ENCODE peak calls at places on chromosomes 7 and 10, in five cellular contexts. F is neural progenitor cell, L is CD14-positive monocyte, Q is IMR-90, G is GM10248. O is an unnamed sample.

GRCh38 chr7:44973610-44974401 is 5.0 kb downstream of the MYO1G start:
- DNase-seq in F (peak), L (peak), Q (no peak), G (no peak), O (no peak)

GRCh38 chr10:69479241-69479730 is 28.0 kb downstream of the TSPAN15 start:
- DNase-seq in F (no peak), L (no peak), Q (no peak), G (no peak), O (no peak)

GRCh38 chr10:103852189-103852711 is 3.1 kb downstream of the SH3PXD2A start:
- DNase-seq in F (no peak), L (no peak), Q (peak), G (no peak), O (no peak)

GRCh38 chr10:63711866-63712716 is 190.9 kb downstream of the REEP3 start:
- DNase-seq in F (no peak), L (peak), Q (peak), G (no peak), O (no peak)

GRCh38 chr10:97892961-97893360 is 43.3 kb downstream of the GOLGA7B start:
- DNase-seq in F (no peak), L (no peak), Q (no peak), G (no peak), O (no peak)

GRCh38 chr7:42522227-42522991 is 285.4 kb upstream of the GLI3 start:
- DNase-seq in F (peak), L (no peak), Q (no peak), G (no peak), O (no peak)

GRCh38 chr7:140084972-140085371 is 22.2 kb upstream of the PARP12 start:
- DNase-seq in F (no peak), L (no peak), Q (no peak), G (peak), O (no peak)

GRCh38 chr7:116497708-116498107 is 1.8 kb upstream of the CAV2 start:
- DNase-seq in F (no peak), L (no peak), Q (peak), G (no peak), O (no peak)

GRCh38 chr10:69573056-69573806 is at the start of gene NEUROG3:
- DNase-seq in F (peak), L (no peak), Q (no peak), G (peak), O (peak)

GRCh38 chr10:28135258-28135657 is 136.4 kb upstream of the ODAD2 start:
- DNase-seq in F (no peak), L (no peak), Q (peak), G (no peak), O (no peak)

GRCh38 chr7:36490335-36490940 is 100.8 kb downstream of the ANLN start:
- DNase-seq in F (no peak), L (no peak), Q (no peak), G (no peak), O (no peak)

GRCh38 chr10:70605153-70605552 is 2.6 kb upstream of the PRF1 start:
- DNase-seq in F (no peak), L (no peak), Q (no peak), G (no peak), O (no peak)

GRCh38 chr7:18103436-18104218 is 76.0 kb upstream of the PRPS1L1 start:
- DNase-seq in F (no peak), L (no peak), Q (no peak), G (no peak), O (no peak)

GRCh38 chr10:125060851-125061556 is 99.4 kb downstream of the CTBP2 start:
- DNase-seq in F (peak), L (peak), Q (peak), G (peak), O (no peak)

GRCh38 chr10:81081887-81082620 is 544.4 kb downstream of the SH2D4B start:
- DNase-seq in F (peak), L (no peak), Q (peak), G (peak), O (no peak)
- TF ChIP-seq CTCF in F (peak), L (no peak), Q (peak), G (peak), O (no peak)

GRCh38 chr7:128869138-128869943 is 6.7 kb downstream of the ATP6V1F start:
- DNase-seq in F (peak), L (no peak), Q (peak), G (peak), O (peak)
- TF ChIP-seq CTCF in F (peak), L (peak), Q (peak), G (peak), O (no peak)

DNA sequence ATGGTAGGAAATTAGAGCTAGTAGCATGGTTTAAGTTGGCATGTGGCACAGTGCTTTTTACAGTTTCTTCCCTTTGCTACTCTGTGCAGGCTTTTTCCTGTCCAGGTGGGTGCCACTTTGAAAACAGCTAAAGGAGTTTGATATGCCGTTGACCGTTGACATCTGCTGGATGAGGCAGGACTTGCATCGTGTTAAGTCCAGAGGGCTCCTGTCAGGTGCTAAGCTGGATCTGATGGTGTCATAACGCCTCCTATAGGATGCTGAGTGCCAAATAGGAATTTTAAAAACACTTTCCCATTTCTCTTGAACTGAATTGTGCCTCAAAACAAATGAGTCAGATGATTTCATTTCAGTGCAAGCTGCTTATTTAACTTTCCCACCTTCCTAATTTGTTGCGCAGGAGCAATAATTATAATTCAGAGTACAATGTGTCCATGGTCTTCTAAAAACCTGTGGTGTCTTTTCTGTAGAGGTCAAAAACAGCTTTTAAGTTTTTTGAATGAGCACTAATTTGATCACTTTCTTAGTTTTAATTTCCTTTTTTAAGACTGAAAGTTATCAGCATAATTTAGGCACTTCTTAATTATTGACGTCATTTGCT is 178.3 kb downstream of the CDCA7L start:
- DNase-seq in F (peak), L (no peak), Q (peak), G (peak), O (no peak)
- TF ChIP-seq CTCF in F (peak), L (no peak), Q (peak), G (peak), O (no peak)

DNA sequence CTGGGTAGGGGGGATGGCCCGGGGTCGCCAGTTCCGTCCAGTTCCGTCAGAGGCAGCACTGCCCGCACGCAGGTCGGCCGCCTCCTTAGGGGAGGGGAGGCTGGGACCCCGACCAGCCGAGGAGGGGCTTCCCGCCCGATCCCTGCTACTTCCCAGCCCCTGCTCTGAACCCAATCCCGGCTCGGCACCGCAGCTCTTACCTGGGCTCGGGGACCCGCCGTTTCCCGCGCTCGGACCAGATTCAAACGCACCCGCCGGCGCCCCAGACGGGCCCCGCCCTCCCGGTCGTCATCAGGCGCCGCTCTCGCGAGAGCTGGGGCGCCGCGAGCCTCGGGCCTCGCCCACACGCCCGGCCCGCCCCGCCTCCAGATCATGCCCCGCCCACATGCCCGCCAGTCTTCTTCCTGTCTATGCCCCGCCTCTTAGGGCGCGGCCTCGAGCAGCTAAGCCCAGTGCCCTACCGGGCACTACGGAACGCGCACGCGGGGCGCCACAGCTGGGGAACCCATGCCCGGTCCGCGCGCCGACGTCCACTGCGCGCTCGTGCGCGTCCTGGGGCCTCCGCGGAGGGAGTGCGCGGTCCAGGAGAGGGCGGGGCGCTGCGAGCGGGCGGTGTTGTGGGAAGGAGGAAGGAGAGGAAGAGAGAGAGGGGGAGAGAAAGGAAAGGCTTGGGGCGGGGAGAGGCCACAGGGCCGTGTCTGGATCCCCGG is at the start of gene NCAPG2:
- DNase-seq in F (peak), L (peak), Q (peak), G (peak), O (peak)
- TF ChIP-seq CTCF in F (peak), L (peak), Q (peak), G (peak), O (no peak)

DNA sequence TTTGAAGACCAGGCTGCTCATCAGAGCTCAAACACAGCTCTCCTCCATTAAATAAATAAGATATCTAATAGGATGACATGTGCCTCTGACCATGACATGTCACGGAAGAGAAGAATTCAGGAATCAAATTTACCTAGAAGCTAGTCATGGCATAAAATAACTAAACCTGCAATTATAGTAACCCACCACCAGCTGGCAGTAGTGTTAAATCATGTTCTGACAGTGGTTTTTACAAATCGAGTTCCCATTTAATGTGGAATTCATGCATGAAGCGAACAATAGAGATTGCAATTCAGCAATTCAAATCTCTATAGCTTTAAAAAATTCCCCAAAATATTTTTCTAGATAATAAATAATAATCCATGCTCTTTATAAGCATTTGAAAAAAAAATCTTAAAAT is 74.6 kb upstream of the IKZF1 start:
- DNase-seq in F (peak), L (no peak), Q (peak), G (no peak), O (no peak)
- TF ChIP-seq CTCF in F (peak), L (peak), Q (peak), G (peak), O (no peak)